ENCODE peak calls at places on chromosomes 5 and 9, in five cellular contexts. L is HFFc6, J is GM23338, R is GM13977, X is uterus. O is an unnamed sample.

GRCh38 chr9:94825620-94825958 is 99.1 kb downstream of the AOPEP start:
- DNase-seq in L (no peak), R (no peak), X (no peak), J (no peak), O (no peak)

GRCh38 chr5:66789434-66789833 is 193.2 kb downstream of the MAST4 start:
- DNase-seq in R (no peak), X (no peak), L (no peak), J (peak), O (no peak)

GRCh38 chr5:61330879-61331406 is 1.1 kb upstream of the ZSWIM6 start:
- DNase-seq in J (peak), X (peak), R (peak), L (peak), O (no peak)

GRCh38 chr5:151772029-151772867 is 494 bp downstream of the G3BP1 start:
- DNase-seq in R (peak), X (peak), J (peak), L (no peak), O (no peak)

GRCh38 chr9:70412678-70413426 is 1.6 kb downstream of the KLF9 start:
- DNase-seq in J (peak), R (peak), L (peak), X (peak), O (no peak)

GRCh38 chr5:127833999-127834953 is 131.1 kb downstream of the CCDC192 start:
- DNase-seq in R (no peak), X (no peak), J (no peak), L (no peak), O (no peak)

GRCh38 chr9:33510264-33511183 is 13.5 kb upstream of the ANKRD18B start:
- DNase-seq in R (peak), X (peak), J (peak), L (peak), O (no peak)

GRCh38 chr5:111930905-111931461 is 174.0 kb upstream of the NREP start:
- DNase-seq in J (no peak), X (no peak), R (no peak), L (peak), O (no peak)

GRCh38 chr5:167769846-167770420 is 521.5 kb upstream of the WWC1 start:
- DNase-seq in J (no peak), R (no peak), X (no peak), L (no peak), O (no peak)

GRCh38 chr5:97764700-97765099 is 581.7 kb upstream of the RIOK2 start:
- DNase-seq in X (no peak), R (no peak), J (no peak), L (peak), O (no peak)

GRCh38 chr5:103433216-103433615 is 129.4 kb downstream of the NUDT12 start:
- DNase-seq in X (no peak), L (peak), J (no peak), R (no peak), O (no peak)

GRCh38 chr9:6660512-6660911 is 15.0 kb upstream of the GLDC start:
- DNase-seq in J (no peak), X (no peak), R (no peak), L (no peak), O (no peak)

GRCh38 chr9:70042461-70043215 is 1.0 kb upstream of the MAMDC2 start:
- DNase-seq in L (no peak), R (no peak), J (no peak), X (peak), O (no peak)

GRCh38 chr5:68251386-68251785 is 35.8 kb downstream of the PIK3R1 start:
- DNase-seq in R (no peak), L (no peak), X (peak), J (no peak), O (no peak)

GRCh38 chr5:23026252-23027170 is 173.4 kb upstream of the CDH12 start:
- DNase-seq in J (no peak), R (no peak), L (no peak), X (no peak), O (no peak)

GRCh38 chr9:18394847-18395355 is 79.1 kb upstream of the ADAMTSL1 start:
- DNase-seq in R (no peak), X (no peak), L (no peak), J (no peak), O (no peak)

GRCh38 chr5:175321927-175322532 is 122.0 kb downstream of the DRD1 start:
- DNase-seq in X (no peak), R (peak), J (peak), L (no peak), O (no peak)

GRCh38 chr9:79687131-79687447 is 115.3 kb downstream of the TLE4 start:
- DNase-seq in L (no peak), J (no peak), R (no peak), X (no peak), O (no peak)

GRCh38 chr9:34606908-34607307 is 5.0 kb downstream of the RPP25L start:
- DNase-seq in J (no peak), R (no peak), X (no peak), L (no peak), O (no peak)

GRCh38 chr9:95385521-95385920 is 68.0 kb upstream of the FANCC start:
- DNase-seq in X (no peak), R (no peak), J (no peak), L (no peak), O (no peak)

GRCh38 chr5:106875591-106876297 is 795.0 kb downstream of the EFNA5 start:
- DNase-seq in R (peak), L (no peak), X (no peak), J (peak), O (peak)

GRCh38 chr9:1276474-1276873 is 226.3 kb downstream of the DMRT2 start:
- DNase-seq in L (no peak), J (no peak), X (no peak), R (no peak), O (no peak)

DNA sequence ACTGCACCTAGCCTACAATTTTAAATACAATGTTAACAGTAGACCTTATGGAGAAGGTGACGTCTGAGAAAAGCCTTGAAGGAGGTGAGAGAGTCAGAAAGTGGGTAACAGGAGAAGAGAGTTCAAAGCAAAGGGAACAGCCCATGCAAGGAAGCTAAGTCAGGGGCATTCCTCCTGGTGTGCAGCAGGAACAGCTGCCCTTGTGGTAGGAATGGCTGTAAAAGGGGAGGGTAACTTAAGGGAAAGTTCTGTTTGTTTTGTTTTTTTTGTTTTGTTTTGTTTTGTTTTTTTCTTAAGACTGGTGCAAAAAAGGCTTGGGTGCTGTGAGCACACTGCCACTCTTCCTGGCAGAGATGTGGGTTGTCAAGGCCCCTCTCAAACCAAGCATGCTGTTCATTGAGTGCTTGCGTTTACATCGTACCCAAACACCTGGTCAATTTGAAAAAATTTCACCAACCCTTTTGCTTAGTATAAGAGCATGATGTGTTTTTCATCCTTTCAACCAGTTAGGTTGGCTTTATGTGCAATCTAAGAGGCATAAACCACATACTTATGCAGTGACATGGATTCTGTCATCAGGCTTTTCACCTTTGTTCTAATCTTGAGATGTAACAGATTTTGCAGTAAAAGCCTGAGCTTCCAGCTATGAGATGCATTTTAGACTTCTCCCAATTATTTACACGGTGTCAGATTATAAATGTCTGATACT is 279.7 kb downstream of the GLIS3 start:
- DNase-seq in X (no peak), J (no peak), R (no peak), L (peak), O (no peak)
- TF ChIP-seq CTCF in X (no peak), J (no peak), R (no peak), L (no peak), O (no peak)

GRCh38 chr9:28648723-28649122 is 1075.4 kb upstream of the C9orf72 start:
- DNase-seq in R (no peak), J (peak), L (no peak), X (no peak), O (no peak)
- TF ChIP-seq CTCF in R (no peak), J (peak), L (no peak), X (no peak), O (no peak)

DNA sequence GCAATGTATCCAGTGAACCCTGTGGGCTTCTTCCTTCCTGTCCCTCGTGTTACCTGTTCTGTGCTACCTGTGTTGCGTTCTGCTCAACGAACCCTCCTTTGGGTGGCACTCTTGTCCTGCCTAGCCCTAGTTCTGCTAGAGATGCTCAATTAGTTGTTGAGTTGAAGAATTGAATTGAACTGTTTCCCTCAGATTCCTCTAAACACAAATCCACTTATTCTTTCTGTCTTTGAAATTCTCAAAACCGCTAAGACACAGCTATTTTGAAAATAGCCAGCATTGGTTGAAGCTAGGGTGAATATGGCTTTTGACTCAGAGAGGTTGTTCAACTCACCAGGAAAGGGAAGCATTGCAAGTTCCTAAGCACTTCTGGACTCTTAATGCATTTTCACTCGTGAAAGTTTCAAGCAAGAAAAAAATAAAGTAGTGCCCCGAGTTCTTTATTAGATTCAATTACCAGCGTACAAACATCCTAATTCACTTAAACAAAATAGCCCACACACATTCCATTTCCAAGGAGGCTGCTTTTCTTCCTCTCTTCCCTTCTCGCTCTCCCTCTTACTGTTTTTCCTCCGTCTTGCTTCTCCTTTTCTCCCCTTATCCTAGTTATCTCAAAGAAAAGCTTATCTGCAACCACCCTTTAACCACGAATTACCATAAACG is 648 bp upstream of the ITGA1 start:
- DNase-seq in J (peak), X (peak), R (peak), L (no peak), O (no peak)
- TF ChIP-seq CTCF in J (peak), X (peak), R (peak), L (no peak), O (peak)

DNA sequence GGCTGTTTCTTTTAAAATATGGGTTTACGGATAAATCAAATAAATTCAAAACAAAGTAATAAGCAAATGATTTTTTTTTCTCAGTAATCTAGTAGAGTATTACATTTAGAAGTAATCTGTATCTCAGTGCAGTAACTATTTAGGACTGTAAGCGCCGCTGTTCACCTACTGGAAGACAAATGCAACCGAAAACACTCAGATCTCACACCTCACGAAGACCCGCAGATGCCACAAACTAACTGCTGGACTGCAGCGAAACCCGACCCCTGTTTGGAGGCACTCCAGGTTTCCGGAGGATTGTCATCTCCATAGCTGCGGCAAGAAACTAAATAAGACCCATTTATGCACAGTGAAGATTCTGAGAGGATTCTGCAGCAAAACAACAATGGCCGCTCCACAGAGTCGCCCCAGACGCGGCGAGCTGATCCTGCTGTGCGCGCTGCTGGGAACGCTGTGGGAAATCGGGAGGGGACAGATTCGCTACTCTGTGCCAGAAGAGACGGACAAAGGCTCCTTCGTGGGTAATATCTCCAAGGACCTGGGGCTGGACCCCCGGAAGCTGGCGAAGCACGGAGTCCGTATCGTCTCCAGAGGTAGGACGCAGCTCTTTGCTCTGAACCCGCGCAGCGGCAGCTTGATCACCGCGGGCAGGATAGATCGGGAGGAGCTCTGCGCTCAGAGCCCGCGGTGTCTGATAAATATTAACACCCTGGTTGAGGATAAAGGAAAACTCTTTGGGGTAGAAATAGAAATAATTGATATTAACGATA is at the start of gene PCDHGA8:
- DNase-seq in L (no peak), J (no peak), X (no peak), R (no peak), O (no peak)
- TF ChIP-seq CTCF in L (peak), J (peak), X (no peak), R (no peak), O (peak)